ENCODE peak calls at places on chromosomes 16 and 17, in seven cellular contexts. X is activated naive CD4-positive, alpha-beta T cell treated with anti-CD3 and anti-CD28 coated beads for 36 hours; V is NCI-H524 treated with DMSO at 0.1 percent for 48 hours; A is NCI-H1092; P is RCC 7860; T is substantia nigra; D is A549. E is an unnamed sample.

GRCh38 chr17:41527076-41528023 is 758 bp downstream of the KRT19 start:
- DNase-seq in X (peak), A (no peak), T (no peak), V (no peak), P (no peak), D (no peak), E (no peak)

GRCh38 chr16:88810868-88811599 is 694 bp downstream of the APRT start:
- DNase-seq in P (peak), T (peak), X (peak), V (peak), D (peak), A (peak), E (no peak)

GRCh38 chr17:77385750-77386501 is 245.2 kb downstream of the SEC14L1 start:
- DNase-seq in V (no peak), D (no peak), T (no peak), X (no peak), A (no peak), P (no peak), E (no peak)

GRCh38 chr16:66605177-66605999 is 884 bp downstream of the CMTM3 start:
- DNase-seq in P (no peak), A (no peak), T (peak), D (peak), V (no peak), X (peak), E (no peak)

GRCh38 chr16:84774810-84775209 is 45.0 kb upstream of the CRISPLD2 start:
- DNase-seq in X (no peak), A (no peak), D (no peak), T (no peak), P (no peak), V (no peak), E (peak)

GRCh38 chr17:9644910-9645751 is at the start of gene USP43:
- DNase-seq in P (peak), V (peak), A (no peak), D (peak), T (no peak), X (peak), E (no peak)

GRCh38 chr16:64137976-64138375 is 983.9 kb downstream of the CDH11 start:
- DNase-seq in D (no peak), P (no peak), V (no peak), T (no peak), A (no peak), X (no peak), E (no peak)

GRCh38 chr16:50699345-50700159 is 6.1 kb downstream of the NOD2 start:
- DNase-seq in T (no peak), V (no peak), A (no peak), X (peak), D (peak), P (no peak), E (no peak)

GRCh38 chr17:65703891-65704290 is 142.4 kb upstream of the AXIN2 start:
- DNase-seq in D (no peak), P (no peak), T (no peak), A (no peak), X (no peak), V (no peak), E (no peak)

E was measured in Panc1.